ENCODE peak calls at places on chromosomes 11 and 22, in seven cellular contexts. U, P, B, R, O, Q and G are unnamed samples.
A peak's percentile ranks its signal among the peaks of the same experiment; 100 is the strongest.

GRCh38 chr11:3934658-3935057 is 79.2 kb downstream of the STIM1 start:
- DNase-seq in U (no peak), P (no peak), B (no peak), R (no peak), O (no peak), Q (no peak), G (no peak)

GRCh38 chr22:20834206-20834605 is 24.4 kb downstream of the PI4KA start:
- DNase-seq in U (no peak), P (no peak), B (no peak), R (no peak), O (no peak), Q (no peak), G (no peak)

GRCh38 chr11:9533736-9534473 is 39.6 kb upstream of the WEE1 start:
- DNase-seq in U (peak; percentile 36), P (no peak), B (no peak), R (no peak), O (no peak), Q (no peak), G (no peak)

GRCh38 chr22:37095113-37095512 is 14.4 kb downstream of the TMPRSS6 start:
- DNase-seq in U (no peak), P (no peak), B (no peak), R (no peak), O (no peak), Q (no peak), G (no peak)

GRCh38 chr11:61893981-61894380 is 2.6 kb upstream of the FADS3 start:
- DNase-seq in U (peak; percentile 93), P (no peak), B (no peak), R (peak; percentile 91), O (peak; percentile 78), Q (peak; percentile 95), G (no peak)

GRCh38 chr11:107043242-107043991 is 25.1 kb upstream of the GUCY1A2 start:
- DNase-seq in U (peak; percentile 95), P (no peak), B (no peak), R (peak; percentile 98), O (peak; percentile 81), Q (peak; percentile 98), G (peak; percentile 62)

GRCh38 chr11:10551845-10552352 is 10.9 kb upstream of the RNF141 start:
- DNase-seq in U (no peak), P (no peak), B (no peak), R (no peak), O (no peak), Q (no peak), G (no peak)

GRCh38 chr11:127643659-127644058 is 643.1 kb upstream of the KIRREL3 start:
- DNase-seq in U (no peak), P (no peak), B (no peak), R (no peak), O (no peak), Q (no peak), G (no peak)

GRCh38 chr11:40186401-40187091 is 1272.9 kb downstream of the LRRC4C start:
- DNase-seq in U (no peak), P (no peak), B (peak; percentile 54), R (no peak), O (no peak), Q (no peak), G (peak; percentile 5)

GRCh38 chr11:75339685-75340409 is 11.6 kb downstream of the ARRB1 start:
- DNase-seq in U (no peak), P (no peak), B (no peak), R (no peak), O (no peak), Q (no peak), G (no peak)

GRCh38 chr11:10426475-10426874 is 28.6 kb upstream of the AMPD3 start:
- DNase-seq in U (no peak), P (no peak), B (no peak), R (no peak), O (no peak), Q (no peak), G (peak; percentile 66)

GRCh38 chr22:33126881-33127280 is 68.7 kb upstream of the SYN3 start:
- DNase-seq in U (no peak), P (no peak), B (peak; percentile 32), R (no peak), O (no peak), Q (peak; percentile 1), G (peak; percentile 13)

GRCh38 chr11:17479284-17480214 is 2.9 kb upstream of the ABCC8 start:
- DNase-seq in U (peak; percentile 40), P (no peak), B (peak; percentile 57), R (peak; percentile 10), O (peak; percentile 31), Q (peak; percentile 17), G (peak; percentile 51)

GRCh38 chr22:49307071-49307830 is 520.4 kb downstream of the BRD1 start:
- DNase-seq in U (no peak), P (no peak), B (no peak), R (no peak), O (no peak), Q (no peak), G (no peak)

GRCh38 chr22:25067851-25068421 is 115.4 kb downstream of the KIAA1671 start:
- DNase-seq in U (no peak), P (no peak), B (no peak), R (no peak), O (no peak), Q (no peak), G (no peak)

GRCh38 chr11:135027461-135027860 is 615.4 kb upstream of the B3GAT1 start:
- DNase-seq in U (peak; percentile 55), P (no peak), B (peak; percentile 85), R (peak; percentile 49), O (peak; percentile 50), Q (peak; percentile 75), G (peak; percentile 61)

GRCh38 chr22:20756846-20757245 is 17.1 kb upstream of the SERPIND1 start:
- DNase-seq in U (no peak), P (no peak), B (no peak), R (no peak), O (no peak), Q (no peak), G (no peak)

GRCh38 chr22:33210129-33210784 is 152.1 kb upstream of the SYN3 start:
- DNase-seq in U (peak; percentile 48), P (no peak), B (peak; percentile 60), R (peak; percentile 4), O (peak; percentile 46), Q (peak; percentile 51), G (peak; percentile 32)

GRCh38 chr11:57203359-57203758 is 21.6 kb downstream of the LRRC55 start:
- DNase-seq in U (peak; percentile 79), P (no peak), B (no peak), R (no peak), O (no peak), Q (no peak), G (no peak)

GRCh38 chr22:39205344-39206021 is 39.3 kb downstream of the PDGFB start:
- DNase-seq in U (peak; percentile 56), P (no peak), B (peak; percentile 65), R (peak; percentile 74), O (peak; percentile 82), Q (peak; percentile 62), G (peak; percentile 70)

GRCh38 chr11:130313383-130314183 is 1.1 kb downstream of the ZBTB44 start:
- DNase-seq in U (peak; percentile 3), P (no peak), B (no peak), R (peak; percentile 27), O (peak; percentile 34), Q (peak; percentile 10), G (peak; percentile 30)

GRCh38 chr11:99918761-99919160 is 768.3 kb upstream of the ARHGAP42 start:
- DNase-seq in U (no peak), P (no peak), B (no peak), R (no peak), O (no peak), Q (no peak), G (no peak)

DNA sequence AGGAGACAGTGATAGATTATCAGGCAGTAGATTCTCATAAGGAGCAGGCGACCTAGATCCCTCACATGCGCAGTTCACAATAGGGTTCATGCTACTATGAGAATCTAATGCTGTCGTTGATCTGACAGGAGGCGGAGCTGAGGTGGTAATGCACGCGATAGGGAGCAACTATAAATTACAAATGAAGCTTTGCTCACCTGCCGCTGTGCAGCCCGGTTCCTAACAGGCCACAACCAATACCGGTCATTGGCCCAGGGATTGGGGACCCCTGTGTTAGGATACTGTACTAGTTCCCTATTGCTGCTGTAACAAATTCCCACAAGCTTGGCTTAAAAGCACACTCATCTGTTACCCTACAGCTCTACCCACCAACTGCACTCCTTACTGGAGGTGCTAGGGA is 10.7 kb downstream of the B3GNT6 start:
- DNase-seq in U (no peak), P (no peak), B (no peak), R (no peak), O (no peak), Q (no peak), G (no peak)
- H3K4me3 ChIP-seq in U (no peak overlapping the region), P (no peak overlapping the region), B (no peak overlapping the region), R (no peak overlapping the region), O (no peak overlapping the region), Q (no peak overlapping the region), G (no peak overlapping the region)

DNA sequence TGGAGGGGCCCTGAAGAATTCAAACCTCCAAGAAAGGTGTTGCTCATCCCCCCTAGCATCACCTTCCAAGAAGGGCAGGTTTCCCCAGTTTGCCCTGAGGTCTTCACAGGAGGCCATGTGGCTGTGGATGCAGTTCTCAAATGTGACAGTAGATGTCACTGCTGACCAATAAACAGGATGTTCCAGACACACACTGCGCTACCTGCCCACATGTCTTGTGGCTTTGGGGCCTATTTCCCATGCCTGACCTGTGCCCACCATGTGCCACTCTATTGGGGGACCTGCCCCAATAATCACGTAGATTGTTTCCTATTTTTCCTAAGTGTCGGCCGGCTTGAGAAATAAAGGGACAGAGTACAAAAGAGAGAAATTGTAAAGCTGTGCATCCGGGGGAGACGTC is 4.5 kb downstream of the GSTT2 start:
- DNase-seq in U (peak; percentile 63), P (no peak), B (no peak), R (peak; percentile 11), O (no peak), Q (peak; percentile 35), G (peak; percentile 27)
- TF ChIP-seq CTCF in U (peak; percentile 70), P (no peak), B (no peak), R (peak; percentile 55), O (no peak), Q (peak; percentile 62), G (peak; percentile 55)

GRCh38 chr11:64641596-64642417 is 50.8 kb downstream of the SLC22A12 start:
- DNase-seq in U (no peak), P (no peak), B (no peak), R (no peak), O (no peak), Q (no peak), G (no peak)
- H3K4me3 ChIP-seq in U (no peak overlapping the region), P (no peak overlapping the region), B (no peak overlapping the region), R (no peak overlapping the region), O (no peak overlapping the region), Q (no peak overlapping the region), G (no peak overlapping the region)

DNA sequence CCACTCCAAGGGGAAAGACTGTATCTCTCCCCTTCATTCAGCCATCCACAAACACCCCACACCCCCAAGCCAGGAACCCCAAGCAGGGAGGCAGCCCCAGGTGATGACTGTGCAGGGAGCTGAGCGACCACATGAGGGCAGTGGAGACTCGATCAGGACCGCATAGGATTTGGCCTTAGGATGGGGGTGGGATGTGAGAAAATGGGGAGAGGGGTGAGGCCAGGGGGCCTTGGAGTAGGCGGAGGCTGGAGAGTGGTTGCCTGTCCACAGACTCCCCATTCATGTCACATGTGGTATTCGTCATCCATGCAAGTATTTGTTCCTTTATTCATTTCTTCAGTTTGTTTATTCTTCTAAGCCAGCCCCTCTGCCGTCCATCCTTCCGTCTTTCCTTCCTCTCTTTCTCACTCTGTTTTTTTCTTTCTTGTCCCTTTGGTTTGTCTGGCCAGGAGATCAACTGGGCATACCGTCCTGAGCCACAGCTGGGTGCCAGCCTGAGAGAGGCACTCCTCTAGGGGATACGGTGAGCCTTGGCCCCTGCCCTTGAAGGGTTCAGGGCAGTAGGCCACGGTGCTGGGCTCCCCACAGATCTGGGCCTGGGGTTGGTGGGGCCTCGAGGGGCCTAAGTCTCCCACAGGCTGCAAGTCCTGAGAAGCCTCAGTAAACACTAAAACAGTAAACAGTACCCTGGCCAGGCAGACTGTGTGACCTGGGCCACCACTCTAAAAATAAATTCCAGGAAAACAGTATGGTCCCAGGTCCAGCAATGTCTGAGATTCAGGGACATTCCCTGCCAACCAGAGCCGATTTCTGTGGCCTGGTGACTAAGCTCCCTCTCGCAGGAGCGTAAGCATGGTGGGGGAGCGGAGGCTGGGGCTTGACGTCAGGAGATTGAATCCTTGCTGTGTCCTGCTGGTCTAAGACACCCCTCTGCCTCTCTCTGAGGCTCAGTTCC is 2.5 kb upstream of the RHOD start:
- DNase-seq in U (peak; percentile 79), P (no peak), B (peak; percentile 87), R (peak; percentile 92), O (peak; percentile 72), Q (peak; percentile 92), G (peak; percentile 77)
- TF ChIP-seq CTCF in U (peak; percentile 86), P (peak; percentile 98), B (peak; percentile 86), R (peak; percentile 93), O (peak; percentile 94), Q (peak; percentile 90), G (peak; percentile 95)